ENCODE peak calls at places on chromosome 2, in six cellular contexts. R is left lung, P is T47D, X is NCI-H446 treated with DMSO at 0.1 percent for 48 hours, Y is HFF-Myc, S is iPS-NIHi11. H is an unnamed sample.
A peak's percentile ranks its signal among the peaks of the same experiment; 100 is the strongest.

GRCh38 chr2:47888581-47889280 is 17.6 kb downstream of the FBXO11 start:
- DNase-seq in R (no peak), P (no peak), X (no peak), Y (no peak), S (no peak), H (no peak)

GRCh38 chr2:217724436-217724835 is 278.4 kb downstream of the TNS1 start:
- DNase-seq in R (no peak), P (no peak), X (no peak), Y (no peak), S (no peak), H (no peak)

GRCh38 chr2:120887844-120888243 is 152.2 kb downstream of the GLI2 start:
- DNase-seq in R (peak; percentile 72), P (peak; percentile 45), X (no peak), Y (no peak), S (no peak), H (no peak)

GRCh38 chr2:171451074-171451473 is 17.0 kb downstream of the DCAF17 start:
- DNase-seq in R (no peak), P (no peak), X (no peak), Y (no peak), S (no peak), H (no peak)

GRCh38 chr2:206800501-206801416 is 35.4 kb downstream of the FASTKD2 start:
- DNase-seq in R (no peak), P (peak; percentile 78), X (peak; percentile 74), Y (peak; percentile 71), S (peak; percentile 61), H (no peak)

GRCh38 chr2:230921806-230922595 is 3.0 kb downstream of the GPR55 start:
- DNase-seq in R (no peak), P (no peak), X (no peak), Y (no peak), S (no peak), H (no peak)

GRCh38 chr2:139465789-139466188 is 685.6 kb upstream of the NXPH2 start:
- DNase-seq in R (no peak), P (no peak), X (no peak), Y (no peak), S (no peak), H (no peak)

GRCh38 chr2:174729797-174730529 is 34.3 kb downstream of the CHRNA1 start:
- DNase-seq in R (no peak), P (no peak), X (no peak), Y (no peak), S (peak; percentile 82), H (no peak)

GRCh38 chr2:57842531-57842930 is 204.1 kb upstream of the VRK2 start:
- DNase-seq in R (no peak), P (no peak), X (no peak), Y (peak; percentile 2), S (no peak), H (no peak)

GRCh38 chr2:69272803-69273471 is 114.1 kb downstream of the GFPT1 start:
- DNase-seq in R (no peak), P (peak; percentile 25), X (no peak), Y (no peak), S (no peak), H (no peak)

GRCh38 chr2:33190393-33190937 is 243.7 kb downstream of the LTBP1 start:
- DNase-seq in R (no peak), P (no peak), X (no peak), Y (no peak), S (no peak), H (no peak)

GRCh38 chr2:83686863-83687262 is 772.2 kb downstream of the SUCLG1 start:
- DNase-seq in R (no peak), P (no peak), X (peak; percentile 79), Y (no peak), S (no peak), H (no peak)

GRCh38 chr2:207035855-207036254 is 96.5 kb downstream of the CPO start:
- DNase-seq in R (no peak), P (no peak), X (no peak), Y (no peak), S (no peak), H (no peak)

GRCh38 chr2:227862227-227862740 is 9.1 kb upstream of the DAW1 start:
- DNase-seq in R (no peak), P (peak; percentile 56), X (no peak), Y (peak; percentile 29), S (peak; percentile 48), H (no peak)

GRCh38 chr2:64405476-64406406 is 48.2 kb upstream of the LGALSL start:
- DNase-seq in R (no peak), P (no peak), X (peak; percentile 40), Y (peak; percentile 74), S (no peak), H (peak; percentile 29)

GRCh38 chr2:44635725-44636124 is 274.0 kb downstream of the CAMKMT start:
- DNase-seq in R (no peak), P (no peak), X (no peak), Y (no peak), S (no peak), H (no peak)

GRCh38 chr2:64952896-64953482 is 36.2 kb upstream of the SLC1A4 start:
- DNase-seq in R (no peak), P (no peak), X (no peak), Y (peak; percentile 59), S (no peak), H (no peak)

GRCh38 chr2:235505210-235505741 is 11.4 kb downstream of the AGAP1 start:
- DNase-seq in R (no peak), P (peak; percentile 30), X (no peak), Y (no peak), S (peak; percentile 61), H (no peak)

GRCh38 chr2:20381457-20381856 is 30.8 kb upstream of the PUM2 start:
- DNase-seq in R (no peak), P (peak; percentile 53), X (peak; percentile 90), Y (no peak), S (peak; percentile 48), H (no peak)

GRCh38 chr2:3637311-3637675 is 20.7 kb upstream of the ALLC start:
- DNase-seq in R (no peak), P (no peak), X (no peak), Y (no peak), S (no peak), H (no peak)

GRCh38 chr2:147886136-147886535 is 41.3 kb downstream of the ACVR2A start:
- DNase-seq in R (no peak), P (no peak), X (no peak), Y (no peak), S (no peak), H (no peak)

GRCh38 chr2:8039732-8040131 is 642.1 kb upstream of the ID2 start:
- DNase-seq in R (no peak), P (no peak), X (no peak), Y (no peak), S (no peak), H (no peak)

GRCh38 chr2:105504459-105504858 is 105.6 kb upstream of the FHL2 start:
- DNase-seq in R (no peak), P (no peak), X (no peak), Y (no peak), S (no peak), H (no peak)

GRCh38 chr2:216351172-216351925 is 20.9 kb downstream of the MARCHF4 start:
- DNase-seq in R (no peak), P (no peak), X (no peak), Y (no peak), S (no peak), H (no peak)

GRCh38 chr2:70679244-70679643 is 88.8 kb downstream of the ADD2 start:
- DNase-seq in R (no peak), P (no peak), X (no peak), Y (no peak), S (no peak), H (no peak)

GRCh38 chr2:145623136-145623535 is 1103.2 kb upstream of the ZEB2 start:
- DNase-seq in R (no peak), P (peak; percentile 54), X (no peak), Y (no peak), S (no peak), H (no peak)

GRCh38 chr2:187995556-187995955 is 296.1 kb upstream of the GULP1 start:
- DNase-seq in R (no peak), P (no peak), X (no peak), Y (no peak), S (no peak), H (no peak)

GRCh38 chr2:119231975-119232665 is 8.5 kb downstream of the STEAP3 start:
- DNase-seq in R (no peak), P (no peak), X (no peak), Y (no peak), S (no peak), H (no peak)

GRCh38 chr2:43356774-43357173 is 130.4 kb upstream of the ZFP36L2 start:
- DNase-seq in R (no peak), P (no peak), X (no peak), Y (peak; percentile 51), S (no peak), H (no peak)

GRCh38 chr2:158726906-158727592 is 68.1 kb upstream of the DAPL1 start:
- DNase-seq in R (no peak), P (no peak), X (no peak), Y (no peak), S (no peak), H (no peak)

GRCh38 chr2:98455494-98455976 is 10.9 kb downstream of the INPP4A start:
- DNase-seq in R (no peak), P (no peak), X (no peak), Y (no peak), S (no peak), H (no peak)

GRCh38 chr2:71460595-71461303 is 7.4 kb downstream of the DYSF start:
- DNase-seq in R (no peak), P (peak; percentile 31), X (no peak), Y (no peak), S (peak; percentile 50), H (no peak)

GRCh38 chr2:137925599-137925998 is 38.7 kb upstream of the HNMT start:
- DNase-seq in R (no peak), P (no peak), X (no peak), Y (no peak), S (no peak), H (no peak)

GRCh38 chr2:207224814-207225482 is 59.2 kb upstream of the KLF7 start:
- DNase-seq in R (no peak), P (no peak), X (no peak), Y (no peak), S (no peak), H (no peak)

GRCh38 chr2:66684289-66684688 is 249.4 kb downstream of the MEIS1 start:
- DNase-seq in R (no peak), P (no peak), X (no peak), Y (no peak), S (no peak), H (no peak)